ENCODE peak calls at places on chromosomes 3 and 15, in nine cellular contexts. K is glutamatergic neuron, T is fibroblast of lung, S is fibroblast of villous mesenchyme, O is NB4, Y is esophagus muscularis mucosa, L is endothelial cell of umbilical vein, N is nephron progenitor cell, I is WTC11. W is an unnamed sample.

GRCh38 chr15:68782589-68783161 is 38.0 kb downstream of the ANP32A start:
- DNase-seq in L (no peak), O (no peak), N (no peak), T (no peak), Y (no peak), K (no peak), S (no peak), I (no peak), W (no peak)

GRCh38 chr3:126621171-126621570 is 33.8 kb downstream of the TXNRD3 start:
- DNase-seq in S (peak), L (no peak), N (no peak), T (peak), O (no peak), I (no peak), K (no peak), Y (no peak), W (no peak)

GRCh38 chr3:146680602-146681001 is 75.5 kb upstream of the PLSCR5 start:
- DNase-seq in Y (no peak), T (no peak), I (no peak), K (no peak), L (no peak), S (no peak), O (no peak), N (no peak), W (no peak)

GRCh38 chr3:45688194-45688881 is 858 bp upstream of the SACM1L start:
- DNase-seq in K (peak), I (peak), O (peak), L (peak), N (peak), T (peak), S (no peak), Y (no peak), W (peak)

GRCh38 chr3:122298239-122298638 is 26.8 kb upstream of the CSTA start:
- DNase-seq in K (no peak), L (no peak), T (no peak), I (no peak), N (no peak), O (peak), S (no peak), Y (no peak), W (no peak)

GRCh38 chr3:33089515-33089914 is 7.4 kb downstream of the GLB1 start:
- DNase-seq in K (no peak), T (no peak), L (no peak), N (no peak), S (no peak), Y (no peak), I (no peak), O (peak), W (no peak)

GRCh38 chr15:85592148-85592547 is 202.6 kb downstream of the KLHL25 start:
- DNase-seq in N (no peak), S (peak), Y (no peak), L (peak), I (no peak), K (no peak), O (peak), T (peak), W (peak)

GRCh38 chr15:32993285-32993684 is 201.2 kb downstream of the FMN1 start:
- DNase-seq in S (no peak), Y (no peak), O (peak), L (no peak), N (no peak), I (no peak), K (no peak), T (peak), W (no peak)

GRCh38 chr15:51721199-51721960 is 16.1 kb downstream of the LYSMD2 start:
- DNase-seq in O (no peak), Y (no peak), L (peak), I (no peak), S (no peak), N (no peak), K (no peak), T (no peak), W (no peak)

GRCh38 chr15:31444844-31445243 is 118.2 kb downstream of the KLF13 start:
- DNase-seq in N (no peak), I (no peak), S (no peak), K (no peak), O (no peak), L (no peak), T (no peak), Y (no peak), W (no peak)

GRCh38 chr3:167228135-167228534 is 152.0 kb downstream of the ZBBX start:
- DNase-seq in Y (no peak), I (no peak), O (peak), K (no peak), T (peak), N (no peak), L (no peak), S (no peak), W (no peak)

GRCh38 chr15:31302778-31303433 is 23.7 kb upstream of the KLF13 start:
- DNase-seq in K (no peak), O (no peak), T (no peak), Y (peak), I (no peak), L (no peak), N (no peak), S (no peak), W (no peak)

GRCh38 chr3:182327196-182327681 is 466.1 kb upstream of the ATP11B start:
- DNase-seq in Y (no peak), O (no peak), L (no peak), N (no peak), T (no peak), I (peak), K (no peak), S (no peak), W (no peak)

GRCh38 chr3:29701326-29701983 is 420.6 kb downstream of the RBMS3 start:
- DNase-seq in I (no peak), K (peak), S (no peak), Y (no peak), N (no peak), L (no peak), O (no peak), T (no peak), W (no peak)

GRCh38 chr3:137259709-137260108 is 301.9 kb downstream of the IL20RB start:
- DNase-seq in N (no peak), Y (no peak), L (no peak), K (no peak), S (no peak), I (peak), O (no peak), T (no peak), W (no peak)

GRCh38 chr3:79632842-79633241 is 135.0 kb downstream of the ROBO1 start:
- DNase-seq in Y (no peak), T (no peak), O (no peak), K (no peak), N (no peak), S (no peak), L (no peak), I (no peak), W (no peak)

GRCh38 chr3:147394168-147394941 is 12.0 kb downstream of the ZIC4 start:
- DNase-seq in O (no peak), K (no peak), S (no peak), Y (no peak), N (no peak), L (no peak), T (no peak), I (no peak), W (no peak)

GRCh38 chr3:48848816-48849515 is 1.3 kb upstream of the PRKAR2A start:
- DNase-seq in O (no peak), N (no peak), K (no peak), T (no peak), Y (no peak), S (no peak), I (no peak), L (no peak), W (no peak)

GRCh38 chr3:37243811-37244748 is 69.7 kb upstream of the LRRFIP2 start:
- DNase-seq in I (peak), T (peak), K (peak), O (peak), N (peak), L (peak), S (peak), Y (peak), W (peak)

GRCh38 chr15:63835211-63835568 is 1.4 kb upstream of the HERC1 start:
- DNase-seq in O (no peak), K (no peak), I (no peak), Y (no peak), L (no peak), T (no peak), N (no peak), S (no peak), W (no peak)

GRCh38 chr3:192745150-192745549 is 17.8 kb upstream of the FGF12 start:
- DNase-seq in N (no peak), T (no peak), Y (no peak), L (no peak), K (no peak), I (no peak), O (no peak), S (no peak), W (no peak)

GRCh38 chr3:71087109-71088018 is 496.2 kb downstream of the FOXP1 start:
- DNase-seq in K (no peak), N (no peak), L (peak), S (peak), O (no peak), Y (no peak), I (no peak), T (peak), W (no peak)

GRCh38 chr3:109413049-109413448 is 75.7 kb upstream of the DPPA4 start:
- DNase-seq in S (no peak), Y (no peak), K (no peak), N (no peak), O (peak), T (no peak), L (no peak), I (no peak), W (no peak)

GRCh38 chr3:59432676-59433075 is 382.9 kb upstream of the CFAP20DC start:
- DNase-seq in Y (no peak), I (no peak), T (no peak), O (no peak), L (no peak), K (no peak), N (no peak), S (no peak), W (no peak)

DNA sequence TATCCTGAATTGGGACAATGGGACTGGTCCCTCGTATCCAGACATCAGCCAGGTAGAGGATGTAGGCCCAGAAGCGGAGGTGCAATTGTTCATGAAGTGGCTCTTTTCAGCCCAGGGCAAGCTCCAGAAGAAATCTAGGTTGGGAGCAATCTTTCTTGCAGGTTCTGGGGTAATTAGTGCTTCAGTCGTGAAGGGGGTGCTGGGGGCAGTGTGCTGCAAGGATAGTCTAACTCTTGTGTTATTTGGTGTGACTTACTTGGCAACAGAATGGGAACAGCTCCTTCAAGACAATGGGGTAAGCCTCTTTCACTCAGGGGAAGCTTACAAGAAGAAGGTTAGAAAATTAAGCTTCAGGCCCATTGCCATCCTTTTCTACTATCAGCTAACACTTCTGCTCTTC is 273.0 kb downstream of the DIPK2A start:
- DNase-seq in Y (no peak), T (no peak), O (peak), S (no peak), L (no peak), K (no peak), N (no peak), I (no peak), W (no peak)
- TF ChIP-seq CTCF in Y (no peak), T (no peak), O (no peak), S (no peak), L (no peak), K (no peak), N (no peak), I (no peak), W (no peak)

GRCh38 chr15:67244966-67245478 is 9.4 kb downstream of the AAGAB start:
- DNase-seq in S (peak), N (no peak), L (no peak), Y (no peak), T (peak), I (no peak), O (no peak), K (no peak), W (no peak)

GRCh38 chr15:67251318-67251717 is 3.1 kb downstream of the AAGAB start:
- DNase-seq in S (no peak), K (no peak), Y (no peak), N (no peak), L (no peak), I (no peak), T (no peak), O (no peak), W (no peak)

GRCh38 chr15:67249830-67250229 is 4.6 kb downstream of the AAGAB start:
- DNase-seq in S (no peak), L (no peak), N (no peak), Y (no peak), O (no peak), T (no peak), K (no peak), I (no peak), W (no peak)

GRCh38 chr15:67253103-67253502 is 1.4 kb downstream of the AAGAB start:
- DNase-seq in T (no peak), L (no peak), Y (no peak), N (no peak), K (no peak), I (no peak), S (peak), O (no peak), W (peak)

GRCh38 chr15:67248106-67248505 is 6.4 kb downstream of the AAGAB start:
- DNase-seq in L (no peak), I (no peak), K (no peak), N (no peak), S (no peak), O (no peak), T (peak), Y (no peak), W (no peak)
- TF ChIP-seq CTCF in L (no peak), I (no peak), K (no peak), N (no peak), S (no peak), O (no peak), T (no peak), Y (no peak), W (no peak)

GRCh38 chr15:71841563-71841962 is 31.2 kb downstream of the NR2E3 start:
- DNase-seq in T (no peak), O (no peak), L (no peak), K (no peak), N (no peak), S (no peak), Y (no peak), I (no peak), W (no peak)
- TF ChIP-seq CTCF in T (no peak), O (no peak), L (no peak), K (peak), N (no peak), S (no peak), Y (no peak), I (no peak), W (no peak)

GRCh38 chr15:72340366-72340765 is 20.4 kb upstream of the CELF6 start:
- DNase-seq in S (peak), N (no peak), I (no peak), L (no peak), O (no peak), K (no peak), T (peak), Y (no peak), W (no peak)

GRCh38 chr15:72339777-72340177 is 19.8 kb upstream of the CELF6 start:
- DNase-seq in I (no peak), Y (no peak), N (no peak), L (peak), K (peak), T (peak), S (peak), O (peak), W (no peak)

GRCh38 chr15:72342385-72342784 is 22.4 kb upstream of the CELF6 start:
- DNase-seq in S (peak), T (peak), K (peak), L (peak), I (peak), Y (no peak), O (peak), N (peak), W (peak)

GRCh38 chr15:72338617-72339321 is 18.8 kb upstream of the CELF6 start:
- DNase-seq in T (peak), O (peak), N (no peak), S (peak), K (no peak), L (no peak), I (no peak), Y (no peak), W (no peak)

GRCh38 chr15:72341361-72341760 is 21.4 kb upstream of the CELF6 start:
- DNase-seq in S (peak), N (peak), O (no peak), Y (no peak), K (peak), I (peak), L (no peak), T (no peak), W (peak)
- TF ChIP-seq CTCF in S (peak), N (peak), O (no peak), Y (no peak), K (peak), I (peak), L (no peak), T (no peak), W (peak)

GRCh38 chr3:173993299-173993698 is 595.8 kb downstream of the NLGN1 start:
- DNase-seq in T (peak), S (peak), L (peak), N (no peak), K (no peak), O (peak), I (no peak), Y (no peak), W (no peak)
- TF ChIP-seq CTCF in T (peak), S (peak), L (peak), N (no peak), K (peak), O (peak), I (no peak), Y (no peak), W (peak)

DNA sequence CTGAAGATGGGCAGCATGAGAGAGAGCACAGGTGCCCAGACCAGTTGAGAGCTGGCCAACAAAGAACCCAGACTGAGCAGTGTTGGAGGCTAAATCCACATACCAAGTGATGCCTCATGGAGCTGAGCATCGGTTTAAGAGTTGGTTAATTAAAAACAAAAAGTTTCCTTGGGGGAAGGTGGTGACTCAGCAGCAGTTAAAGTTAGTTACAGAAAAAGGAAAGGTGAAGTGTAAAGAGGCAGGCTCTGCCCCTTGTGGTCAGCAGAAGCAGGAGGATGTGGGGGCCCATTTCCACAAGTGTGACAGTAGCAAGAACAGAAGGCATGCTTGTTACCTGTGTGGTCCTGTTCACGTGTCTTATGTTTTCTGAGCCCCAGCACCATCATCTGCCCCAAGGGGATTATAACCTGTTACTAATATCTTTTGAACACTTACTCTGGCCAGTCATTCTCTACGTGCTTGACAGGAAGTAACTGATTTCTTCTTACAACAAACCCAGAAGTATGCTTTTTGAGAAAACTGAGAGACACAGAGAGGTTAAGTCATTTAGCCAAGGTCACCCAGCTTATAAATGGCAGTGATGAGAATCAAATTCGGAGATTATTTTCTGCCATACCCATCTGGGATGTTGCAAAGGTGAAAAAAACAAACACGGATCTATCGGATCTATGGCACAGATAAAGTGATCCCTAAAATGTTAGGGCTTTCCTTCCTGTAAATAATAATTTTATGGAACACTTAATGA is 91.0 kb downstream of the EPHB1 start:
- DNase-seq in K (no peak), L (no peak), Y (no peak), O (peak), I (no peak), S (no peak), N (no peak), T (no peak), W (peak)
- TF ChIP-seq CTCF in K (peak), L (no peak), Y (no peak), O (no peak), I (no peak), S (no peak), N (peak), T (no peak), W (no peak)

DNA sequence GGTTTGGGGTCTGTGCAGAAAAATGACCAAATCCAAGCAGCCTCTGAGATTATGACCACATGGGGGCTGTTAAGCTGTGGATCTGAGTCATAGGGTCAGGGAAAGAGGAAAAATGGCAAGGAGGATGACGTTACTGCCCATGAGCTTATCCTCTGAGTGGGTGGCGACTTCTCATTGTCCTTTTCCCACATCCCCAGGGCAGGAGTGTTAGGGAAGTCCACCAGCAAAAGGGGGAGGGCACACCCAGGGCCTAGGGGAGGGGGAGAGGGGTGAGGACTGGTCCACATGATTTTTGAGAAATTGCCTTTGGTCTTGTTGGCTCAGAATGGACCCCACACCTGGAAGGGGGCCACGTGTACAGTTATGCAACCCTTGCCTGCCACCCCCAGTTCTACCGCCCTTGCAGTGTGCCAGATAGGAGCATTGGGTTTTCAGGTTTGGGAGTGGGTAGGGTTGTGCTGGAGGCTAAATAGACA is 2.6 kb downstream of the CD276 start:
- DNase-seq in N (no peak), L (peak), K (no peak), S (peak), O (peak), I (no peak), Y (no peak), T (peak), W (no peak)
- TF ChIP-seq CTCF in N (no peak), L (no peak), K (no peak), S (no peak), O (no peak), I (no peak), Y (no peak), T (no peak), W (no peak)

GRCh38 chr15:59917504-59918157 is 86.5 kb upstream of the FOXB1 start:
- DNase-seq in K (peak), T (peak), N (peak), Y (no peak), I (peak), S (peak), O (peak), L (peak), W (peak)
- TF ChIP-seq CTCF in K (peak), T (peak), N (peak), Y (no peak), I (peak), S (peak), O (peak), L (peak), W (peak)

GRCh38 chr15:40807028-40807887 is at the start of the genes DNAJC17 and ZFYVE19:
- DNase-seq in S (peak), Y (peak), T (peak), L (peak), I (peak), N (peak), K (peak), O (peak), W (peak)
- TF ChIP-seq CTCF in S (no peak), Y (no peak), T (no peak), L (no peak), I (no peak), N (no peak), K (no peak), O (no peak), W (no peak)

DNA sequence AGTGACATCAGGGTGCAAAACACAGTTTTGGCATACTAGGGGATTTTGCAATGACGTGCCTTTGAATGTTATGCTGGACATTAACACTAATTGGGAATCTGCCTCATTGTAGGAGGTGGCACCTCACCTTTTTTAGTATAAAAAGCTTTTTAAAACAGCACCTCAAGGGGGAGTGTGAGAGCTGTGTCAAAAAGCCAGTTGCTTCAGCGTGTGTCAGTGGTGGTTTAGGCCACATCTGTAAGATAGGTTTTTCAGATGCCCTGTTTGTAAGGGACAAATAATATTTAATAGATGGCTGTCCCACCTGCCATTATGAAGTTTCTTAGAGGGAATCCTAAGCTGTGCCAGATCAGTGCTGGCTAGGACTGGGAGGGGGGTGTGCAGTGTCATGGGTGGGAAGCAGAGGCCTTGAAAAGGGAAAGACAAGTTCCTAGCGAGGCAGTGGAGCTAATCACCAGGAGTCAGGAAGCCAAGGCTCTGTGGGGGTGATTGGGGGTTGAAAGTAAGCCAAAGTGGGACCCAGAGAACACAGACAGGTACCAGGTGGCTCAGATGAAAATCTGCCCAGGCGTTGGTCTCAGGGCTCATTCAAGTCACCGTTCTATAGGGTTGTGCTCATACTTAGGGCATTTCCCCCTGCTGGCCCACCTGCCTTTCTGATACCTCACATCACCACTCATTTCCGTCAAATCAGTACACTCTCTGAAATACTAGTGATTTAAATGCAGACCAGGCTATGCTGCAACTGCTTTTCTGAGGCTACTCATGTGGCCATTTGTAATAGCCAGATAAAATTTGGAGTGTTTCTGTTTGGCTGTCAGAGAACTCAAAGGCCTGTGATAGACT is 120.5 kb downstream of the BBX start:
- DNase-seq in Y (no peak), K (no peak), T (no peak), O (peak), I (no peak), S (no peak), N (no peak), L (no peak), W (peak)
- TF ChIP-seq CTCF in Y (no peak), K (no peak), T (no peak), O (no peak), I (no peak), S (peak), N (peak), L (no peak), W (peak)